ENCODE peak calls at places on chromosomes 7 and 10, in six cellular contexts. One of them, this sample, is unnamed.

GRCh38 chr10:27242951-27243551 is 2.5 kb upstream of the ACBD5 start:
- DNase-seq in neural progenitor cell: peak; percentile 76
- DNase-seq in psoas muscle: no peak
- DNase-seq in fibroblast of lung: peak; percentile 82
- DNase-seq in endodermal cell: peak; percentile 75
- DNase-seq in aorta: no peak
- DNase-seq in this sample: no peak

GRCh38 chr10:123462760-123463159 is 203.4 kb upstream of the GPR26 start:
- DNase-seq in neural progenitor cell: no peak
- DNase-seq in psoas muscle: no peak
- DNase-seq in fibroblast of lung: no peak
- DNase-seq in endodermal cell: no peak
- DNase-seq in aorta: no peak
- DNase-seq in this sample: no peak

GRCh38 chr10:32298066-32298812 is 48.7 kb downstream of the EPC1 start:
- DNase-seq in neural progenitor cell: no peak
- DNase-seq in psoas muscle: no peak
- DNase-seq in fibroblast of lung: peak; percentile 91
- DNase-seq in endodermal cell: no peak
- DNase-seq in aorta: no peak
- DNase-seq in this sample: peak; percentile 23

GRCh38 chr10:122494833-122495232 is 33.5 kb downstream of the HTRA1 start:
- DNase-seq in neural progenitor cell: no peak
- DNase-seq in psoas muscle: peak; percentile 88
- DNase-seq in fibroblast of lung: peak; percentile 91
- DNase-seq in endodermal cell: no peak
- DNase-seq in aorta: peak; percentile 94
- DNase-seq in this sample: peak; percentile 24

GRCh38 chr7:76074972-76075370 is 27.1 kb downstream of the MDH2 start:
- DNase-seq in neural progenitor cell: no peak
- DNase-seq in psoas muscle: no peak
- DNase-seq in fibroblast of lung: peak; percentile 26
- DNase-seq in endodermal cell: no peak
- DNase-seq in aorta: no peak
- DNase-seq in this sample: no peak

GRCh38 chr7:17991866-17992648 is 35.6 kb downstream of the PRPS1L1 start:
- DNase-seq in neural progenitor cell: peak; percentile 36
- DNase-seq in psoas muscle: no peak
- DNase-seq in fibroblast of lung: no peak
- DNase-seq in endodermal cell: peak; percentile 88
- DNase-seq in aorta: no peak
- DNase-seq in this sample: no peak

GRCh38 chr10:84375011-84375410 is 46.6 kb downstream of the CCSER2 start:
- DNase-seq in neural progenitor cell: peak; percentile 68
- DNase-seq in psoas muscle: no peak
- DNase-seq in fibroblast of lung: peak; percentile 52
- DNase-seq in endodermal cell: peak; percentile 61
- DNase-seq in aorta: no peak
- DNase-seq in this sample: peak; percentile 34

GRCh38 chr7:140640060-140640611 is 477 bp downstream of the DENND2A start:
- DNase-seq in neural progenitor cell: peak; percentile 76
- DNase-seq in psoas muscle: peak; percentile 68
- DNase-seq in fibroblast of lung: peak; percentile 56
- DNase-seq in endodermal cell: peak; percentile 78
- DNase-seq in aorta: peak; percentile 82
- DNase-seq in this sample: no peak

GRCh38 chr7:98949336-98950044 is 71.2 kb downstream of the TRRAP start:
- DNase-seq in neural progenitor cell: no peak
- DNase-seq in psoas muscle: peak; percentile 67
- DNase-seq in fibroblast of lung: no peak
- DNase-seq in endodermal cell: no peak
- DNase-seq in aorta: no peak
- DNase-seq in this sample: no peak

GRCh38 chr10:95265572-95265971 is 25.2 kb downstream of the PDLIM1 start:
- DNase-seq in neural progenitor cell: no peak
- DNase-seq in psoas muscle: no peak
- DNase-seq in fibroblast of lung: no peak
- DNase-seq in endodermal cell: no peak
- DNase-seq in aorta: no peak
- DNase-seq in this sample: no peak
- H3K4me3 ChIP-seq in neural progenitor cell: no peak overlapping the region
- H3K4me3 ChIP-seq in psoas muscle: no peak overlapping the region
- H3K4me3 ChIP-seq in fibroblast of lung: no peak overlapping the region
- H3K4me3 ChIP-seq in endodermal cell: no peak overlapping the region
- H3K4me3 ChIP-seq in aorta: no peak overlapping the region
- H3K4me3 ChIP-seq in this sample: no peak overlapping the region

GRCh38 chr10:59299933-59300332 is 62.4 kb downstream of the FAM13C start:
- DNase-seq in neural progenitor cell: no peak
- DNase-seq in psoas muscle: no peak
- DNase-seq in fibroblast of lung: no peak
- DNase-seq in endodermal cell: no peak
- DNase-seq in aorta: no peak
- DNase-seq in this sample: no peak

GRCh38 chr10:59304521-59305097 is 57.7 kb downstream of the FAM13C start:
- DNase-seq in neural progenitor cell: no peak
- DNase-seq in psoas muscle: no peak
- DNase-seq in fibroblast of lung: no peak
- DNase-seq in endodermal cell: no peak
- DNase-seq in aorta: no peak
- DNase-seq in this sample: no peak

GRCh38 chr10:59301067-59301674 is 61.2 kb downstream of the FAM13C start:
- DNase-seq in neural progenitor cell: no peak
- DNase-seq in psoas muscle: no peak
- DNase-seq in fibroblast of lung: no peak
- DNase-seq in endodermal cell: no peak
- DNase-seq in aorta: no peak
- DNase-seq in this sample: no peak

GRCh38 chr10:59303018-59303417 is 59.3 kb downstream of the FAM13C start:
- DNase-seq in neural progenitor cell: no peak
- DNase-seq in psoas muscle: no peak
- DNase-seq in fibroblast of lung: no peak
- DNase-seq in endodermal cell: peak; percentile 60
- DNase-seq in aorta: no peak
- DNase-seq in this sample: no peak

DNA sequence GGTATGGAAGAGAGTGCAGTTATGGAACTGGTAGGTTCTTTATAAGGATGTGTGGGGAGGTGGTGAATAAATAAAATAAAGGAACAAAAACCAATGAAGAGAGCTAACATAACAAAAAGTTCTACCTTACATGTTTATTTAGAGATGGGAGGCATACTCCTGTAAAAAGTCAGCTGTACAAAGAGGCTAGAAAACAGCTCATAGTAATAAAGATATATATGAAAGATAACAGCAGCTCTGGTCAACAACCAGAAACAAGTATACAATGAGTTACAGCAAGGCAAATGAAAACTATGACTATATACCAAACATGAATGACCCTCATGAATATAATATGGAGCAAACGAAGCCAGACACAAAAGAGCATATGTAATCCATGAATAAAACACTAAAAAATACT is 62.0 kb downstream of the FAM13C start:
- DNase-seq in neural progenitor cell: no peak
- DNase-seq in psoas muscle: no peak
- DNase-seq in fibroblast of lung: no peak
- DNase-seq in endodermal cell: no peak
- DNase-seq in aorta: no peak
- DNase-seq in this sample: no peak
- H3K27ac ChIP-seq in neural progenitor cell: no peak overlapping the region
- H3K27ac ChIP-seq in psoas muscle: peak overlapping the region; percentile 17
- H3K27ac ChIP-seq in fibroblast of lung: no peak overlapping the region
- H3K27ac ChIP-seq in endodermal cell: no peak overlapping the region
- H3K27ac ChIP-seq in aorta: no peak overlapping the region
- H3K27ac ChIP-seq in this sample: no peak overlapping the region

GRCh38 chr10:62264702-62265436 is 3.8 kb downstream of the RTKN2 start:
- DNase-seq in neural progenitor cell: peak; percentile 73
- DNase-seq in psoas muscle: no peak
- DNase-seq in fibroblast of lung: peak; percentile 92
- DNase-seq in endodermal cell: peak; percentile 70
- DNase-seq in aorta: no peak
- DNase-seq in this sample: peak; percentile 70
- H3K4me3 ChIP-seq in neural progenitor cell: no peak overlapping the region
- H3K4me3 ChIP-seq in psoas muscle: no peak overlapping the region
- H3K4me3 ChIP-seq in fibroblast of lung: no peak overlapping the region
- H3K4me3 ChIP-seq in endodermal cell: no peak overlapping the region
- H3K4me3 ChIP-seq in aorta: no peak overlapping the region
- H3K4me3 ChIP-seq in this sample: no peak overlapping the region

GRCh38 chr10:121076760-121077159 is 225.6 kb downstream of the WDR11 start:
- DNase-seq in neural progenitor cell: no peak
- DNase-seq in psoas muscle: no peak
- DNase-seq in fibroblast of lung: no peak
- DNase-seq in endodermal cell: no peak
- DNase-seq in aorta: no peak
- DNase-seq in this sample: no peak
- H3K27ac ChIP-seq in neural progenitor cell: no peak overlapping the region
- H3K27ac ChIP-seq in psoas muscle: no peak overlapping the region
- H3K27ac ChIP-seq in fibroblast of lung: no peak overlapping the region
- H3K27ac ChIP-seq in endodermal cell: no peak overlapping the region
- H3K27ac ChIP-seq in aorta: no peak overlapping the region
- H3K27ac ChIP-seq in this sample: no peak overlapping the region

GRCh38 chr7:95411036-95411435 is 14.9 kb upstream of the PON3 start:
- DNase-seq in neural progenitor cell: no peak
- DNase-seq in psoas muscle: no peak
- DNase-seq in fibroblast of lung: peak; percentile 42
- DNase-seq in endodermal cell: no peak
- DNase-seq in aorta: no peak
- DNase-seq in this sample: no peak

GRCh38 chr7:95407751-95408150 is 11.6 kb upstream of the PON3 start:
- DNase-seq in neural progenitor cell: peak; percentile 44
- DNase-seq in psoas muscle: no peak
- DNase-seq in fibroblast of lung: no peak
- DNase-seq in endodermal cell: no peak
- DNase-seq in aorta: no peak
- DNase-seq in this sample: no peak

GRCh38 chr7:95411666-95412065 is 15.5 kb upstream of the PON3 start:
- DNase-seq in neural progenitor cell: no peak
- DNase-seq in psoas muscle: no peak
- DNase-seq in fibroblast of lung: no peak
- DNase-seq in endodermal cell: no peak
- DNase-seq in aorta: no peak
- DNase-seq in this sample: no peak

DNA sequence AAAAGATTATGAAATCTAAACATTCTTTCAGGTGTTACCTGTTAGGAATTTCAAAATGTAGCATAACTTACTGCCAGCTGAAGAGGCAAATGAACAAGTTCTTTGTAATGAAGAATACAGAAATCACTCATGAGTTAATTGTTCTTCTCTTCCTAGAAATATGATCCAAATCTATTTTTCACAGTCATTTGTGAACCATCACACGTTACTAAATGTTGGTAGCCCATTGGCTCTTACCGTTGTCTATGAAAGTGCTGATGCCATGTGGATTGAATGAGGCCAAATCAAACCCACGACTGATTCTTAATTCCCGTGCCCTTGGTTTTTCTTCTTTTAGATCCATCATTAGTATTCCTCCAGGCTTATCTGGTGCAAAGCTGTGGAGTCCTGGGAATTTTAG is 15.9 kb upstream of the PON3 start:
- DNase-seq in neural progenitor cell: no peak
- DNase-seq in psoas muscle: no peak
- DNase-seq in fibroblast of lung: no peak
- DNase-seq in endodermal cell: no peak
- DNase-seq in aorta: no peak
- DNase-seq in this sample: no peak
- H3K4me3 ChIP-seq in neural progenitor cell: no peak overlapping the region
- H3K4me3 ChIP-seq in psoas muscle: no peak overlapping the region
- H3K4me3 ChIP-seq in fibroblast of lung: no peak overlapping the region
- H3K4me3 ChIP-seq in endodermal cell: no peak overlapping the region
- H3K4me3 ChIP-seq in aorta: no peak overlapping the region
- H3K4me3 ChIP-seq in this sample: no peak overlapping the region

GRCh38 chr10:116848032-116848911 is 1.0 kb upstream of the ENO4 start:
- DNase-seq in neural progenitor cell: no peak
- DNase-seq in psoas muscle: no peak
- DNase-seq in fibroblast of lung: peak; percentile 80
- DNase-seq in endodermal cell: no peak
- DNase-seq in aorta: no peak
- DNase-seq in this sample: no peak
- H3K27ac ChIP-seq in neural progenitor cell: no peak overlapping the region
- H3K27ac ChIP-seq in psoas muscle: no peak overlapping the region
- H3K27ac ChIP-seq in fibroblast of lung: no peak overlapping the region
- H3K27ac ChIP-seq in endodermal cell: no peak overlapping the region
- H3K27ac ChIP-seq in aorta: no peak overlapping the region
- H3K27ac ChIP-seq in this sample: no peak overlapping the region

GRCh38 chr10:104349623-104350142 is 4.0 kb upstream of the CFAP58 start:
- DNase-seq in neural progenitor cell: no peak
- DNase-seq in psoas muscle: no peak
- DNase-seq in fibroblast of lung: peak; percentile 67
- DNase-seq in endodermal cell: peak; percentile 70
- DNase-seq in aorta: no peak
- DNase-seq in this sample: no peak

GRCh38 chr10:104351067-104351681 is 2.5 kb upstream of the CFAP58 start:
- DNase-seq in neural progenitor cell: no peak
- DNase-seq in psoas muscle: no peak
- DNase-seq in fibroblast of lung: peak; percentile 84
- DNase-seq in endodermal cell: no peak
- DNase-seq in aorta: no peak
- DNase-seq in this sample: no peak

GRCh38 chr10:104351919-104352318 is 1.7 kb upstream of the CFAP58 start:
- DNase-seq in neural progenitor cell: no peak
- DNase-seq in psoas muscle: no peak
- DNase-seq in fibroblast of lung: no peak
- DNase-seq in endodermal cell: no peak
- DNase-seq in aorta: no peak
- DNase-seq in this sample: no peak

GRCh38 chr10:104348601-104349000 is 5.0 kb upstream of the CFAP58 start:
- DNase-seq in neural progenitor cell: no peak
- DNase-seq in psoas muscle: no peak
- DNase-seq in fibroblast of lung: no peak
- DNase-seq in endodermal cell: no peak
- DNase-seq in aorta: no peak
- DNase-seq in this sample: no peak

GRCh38 chr10:104350146-104350635 is 3.4 kb upstream of the CFAP58 start:
- DNase-seq in neural progenitor cell: peak; percentile 70
- DNase-seq in psoas muscle: no peak
- DNase-seq in fibroblast of lung: peak; percentile 69
- DNase-seq in endodermal cell: peak; percentile 50
- DNase-seq in aorta: no peak
- DNase-seq in this sample: no peak
- H3K4me3 ChIP-seq in neural progenitor cell: no peak overlapping the region
- H3K4me3 ChIP-seq in psoas muscle: peak overlapping the region; percentile 31
- H3K4me3 ChIP-seq in fibroblast of lung: no peak overlapping the region
- H3K4me3 ChIP-seq in endodermal cell: no peak overlapping the region
- H3K4me3 ChIP-seq in aorta: no peak overlapping the region
- H3K4me3 ChIP-seq in this sample: peak overlapping the region; percentile 13

GRCh38 chr7:107593025-107593410 is 13.0 kb downstream of the BCAP29 start:
- DNase-seq in neural progenitor cell: no peak
- DNase-seq in psoas muscle: no peak
- DNase-seq in fibroblast of lung: no peak
- DNase-seq in endodermal cell: no peak
- DNase-seq in aorta: no peak
- DNase-seq in this sample: no peak
- H3K27ac ChIP-seq in neural progenitor cell: no peak overlapping the region
- H3K27ac ChIP-seq in psoas muscle: no peak overlapping the region
- H3K27ac ChIP-seq in fibroblast of lung: no peak overlapping the region
- H3K27ac ChIP-seq in endodermal cell: no peak overlapping the region
- H3K27ac ChIP-seq in aorta: peak overlapping the region; percentile 12
- H3K27ac ChIP-seq in this sample: no peak overlapping the region